ENCODE peak calls at places on chromosomes 5 and 9, in nine cellular contexts. S, N, B, K, Z, C, Y, J and H are unnamed samples.

GRCh38 chr5:172127581-172127980 is 60.4 kb downstream of the STK10 start:
- DNase-seq in S (no peak), N (no peak), B (no peak), K (no peak), Z (no peak), C (no peak), Y (no peak), J (no peak), H (no peak)

GRCh38 chr9:27340876-27341540 is 44.1 kb upstream of the EQTN start:
- DNase-seq in S (no peak), N (no peak), B (no peak), K (no peak), Z (no peak), C (no peak), Y (no peak), J (no peak), H (no peak)

GRCh38 chr5:166980666-166981065 is 1310.8 kb upstream of the WWC1 start:
- DNase-seq in S (no peak), N (no peak), B (no peak), K (no peak), Z (no peak), C (no peak), Y (no peak), J (no peak), H (no peak)

GRCh38 chr5:10308844-10309243 is 1.1 kb upstream of the CMBL start:
- DNase-seq in S (no peak), N (no peak), B (no peak), K (no peak), Z (no peak), C (no peak), Y (no peak), J (no peak), H (no peak)

GRCh38 chr5:60161340-60161934 is 267.9 kb upstream of the PDE4D start:
- DNase-seq in S (no peak), N (no peak), B (no peak), K (no peak), Z (peak; percentile 17), C (peak; percentile 15), Y (no peak), J (no peak), H (no peak)

GRCh38 chr5:1337490-1338195 is 7.3 kb downstream of the CLPTM1L start:
- DNase-seq in S (no peak), N (no peak), B (no peak), K (no peak), Z (no peak), C (no peak), Y (no peak), J (no peak), H (no peak)

GRCh38 chr5:172567843-172568242 is 73.2 kb upstream of the NEURL1B start:
- DNase-seq in S (no peak), N (no peak), B (no peak), K (no peak), Z (no peak), C (no peak), Y (no peak), J (no peak), H (no peak)

GRCh38 chr5:168681556-168682183 is 102.5 kb upstream of the PANK3 start:
- DNase-seq in S (no peak), N (no peak), B (no peak), K (peak; percentile 56), Z (no peak), C (no peak), Y (no peak), J (no peak), H (no peak)

GRCh38 chr5:112776301-112776856 is 38.7 kb downstream of the APC start:
- DNase-seq in S (no peak), N (no peak), B (no peak), K (no peak), Z (no peak), C (no peak), Y (no peak), J (no peak), H (no peak)

GRCh38 chr5:144703776-144704175 is 533.1 kb downstream of the KCTD16 start:
- DNase-seq in S (no peak), N (no peak), B (no peak), K (no peak), Z (no peak), C (no peak), Y (no peak), J (no peak), H (no peak)

GRCh38 chr9:131402073-131402472 is 8.2 kb downstream of the PRRC2B start:
- DNase-seq in S (no peak), N (no peak), B (no peak), K (no peak), Z (no peak), C (peak; percentile 70), Y (no peak), J (no peak), H (no peak)

GRCh38 chr9:135480942-135481315 is 1.3 kb downstream of the PPP1R26 start:
- DNase-seq in S (no peak), N (no peak), B (no peak), K (no peak), Z (no peak), C (no peak), Y (no peak), J (no peak), H (no peak)

GRCh38 chr9:85013703-85014102 is 344.2 kb downstream of the NTRK2 start:
- DNase-seq in S (no peak), N (no peak), B (no peak), K (no peak), Z (no peak), C (no peak), Y (no peak), J (no peak), H (no peak)

GRCh38 chr5:111643499-111643898 is 113.5 kb downstream of the NREP start:
- DNase-seq in S (no peak), N (no peak), B (no peak), K (no peak), Z (no peak), C (no peak), Y (no peak), J (no peak), H (no peak)

GRCh38 chr9:83444110-83444509 is 94.1 kb downstream of the FRMD3 start:
- DNase-seq in S (no peak), N (no peak), B (no peak), K (peak; percentile 66), Z (no peak), C (no peak), Y (no peak), J (no peak), H (no peak)

GRCh38 chr5:108798866-108799265 is 51.2 kb downstream of the FER start:
- DNase-seq in S (no peak), N (no peak), B (no peak), K (no peak), Z (no peak), C (no peak), Y (no peak), J (no peak), H (no peak)

GRCh38 chr5:1156033-1156753 is 44.3 kb upstream of the SLC12A7 start:
- DNase-seq in S (no peak), N (no peak), B (no peak), K (no peak), Z (no peak), C (no peak), Y (no peak), J (no peak), H (no peak)

GRCh38 chr5:128920345-128921215 is 44.7 kb upstream of the SLC27A6 start:
- DNase-seq in S (no peak), N (no peak), B (no peak), K (no peak), Z (no peak), C (no peak), Y (no peak), J (no peak), H (no peak)

GRCh38 chr5:37840036-37840909 is at the start of gene GDNF:
- DNase-seq in S (no peak), N (no peak), B (peak; percentile 52), K (peak; percentile 43), Z (peak; percentile 66), C (no peak), Y (no peak), J (no peak), H (no peak)

GRCh38 chr5:150321784-150322183 is 19.1 kb upstream of the ARSI start:
- DNase-seq in S (no peak), N (no peak), B (no peak), K (no peak), Z (no peak), C (no peak), Y (no peak), J (no peak), H (no peak)